ENCODE peak calls at places on chromosome 11, in seven cellular contexts. M is neural progenitor cell, W is PC-3, X is OCI-LY7, T is GM23338, J is SK-N-SH, R is hepatocyte. N is an unnamed sample.

GRCh38 chr11:67024966-67025365 is 2.0 kb downstream of the SYT12 start:
- DNase-seq in M (no peak), W (peak; percentile 39), X (no peak), T (no peak), J (no peak), R (no peak), N (no peak)

GRCh38 chr11:128786507-128786906 is 80.6 kb downstream of the KCNJ1 start:
- DNase-seq in M (peak; percentile 25), W (no peak), X (no peak), T (no peak), J (no peak), R (no peak), N (no peak)

GRCh38 chr11:96254087-96254486 is 88.9 kb downstream of the MAML2 start:
- DNase-seq in M (no peak), W (no peak), X (peak; percentile 42), T (peak; percentile 22), J (no peak), R (no peak), N (peak; percentile 79)

GRCh38 chr11:130131957-130132850 is 27.4 kb upstream of the ST14 start:
- DNase-seq in M (peak; percentile 68), W (peak; percentile 92), X (peak; percentile 83), T (peak; percentile 87), J (peak; percentile 83), R (peak; percentile 83), N (peak; percentile 70)

GRCh38 chr11:65353376-65353775 is 1.2 kb upstream of the TIGD3 start:
- DNase-seq in M (no peak), W (no peak), X (no peak), T (no peak), J (no peak), R (no peak), N (no peak)

GRCh38 chr11:67055812-67056211 is 835 bp upstream of the RHOD start:
- DNase-seq in M (peak; percentile 22), W (peak; percentile 70), X (no peak), T (no peak), J (no peak), R (peak; percentile 86), N (no peak)

GRCh38 chr11:1829039-1829820 is 5.6 kb upstream of the SYT8 start:
- DNase-seq in M (no peak), W (peak; percentile 81), X (no peak), T (no peak), J (no peak), R (no peak), N (no peak)

GRCh38 chr11:88378422-88379066 is 41.0 kb upstream of the CTSC start:
- DNase-seq in M (no peak), W (no peak), X (no peak), T (no peak), J (no peak), R (no peak), N (no peak)

GRCh38 chr11:86138958-86139357 is 70.1 kb upstream of the PICALM start:
- DNase-seq in M (no peak), W (no peak), X (peak; percentile 10), T (no peak), J (no peak), R (no peak), N (peak; percentile 51)

GRCh38 chr11:117830674-117831351 is 6.3 kb upstream of the FXYD2 start:
- DNase-seq in M (no peak), W (no peak), X (no peak), T (no peak), J (no peak), R (no peak), N (no peak)

GRCh38 chr11:108871152-108871551 is 206.3 kb downstream of the DDX10 start:
- DNase-seq in M (peak; percentile 41), W (peak; percentile 71), X (peak; percentile 30), T (peak; percentile 74), J (peak; percentile 11), R (peak; percentile 33), N (peak; percentile 13)

GRCh38 chr11:101862410-101863233 is 52.2 kb upstream of the CEP126 start:
- DNase-seq in M (peak; percentile 63), W (peak; percentile 71), X (peak; percentile 28), T (peak; percentile 79), J (peak; percentile 15), R (peak; percentile 77), N (no peak)

GRCh38 chr11:69218271-69218682 is 62.5 kb downstream of the SMIM38 start:
- DNase-seq in M (no peak), W (no peak), X (no peak), T (no peak), J (no peak), R (no peak), N (no peak)

GRCh38 chr11:103803062-103803461 is 233.4 kb upstream of the DDI1 start:
- DNase-seq in M (no peak), W (no peak), X (no peak), T (no peak), J (no peak), R (no peak), N (no peak)

GRCh38 chr11:114133548-114134329 is 74.2 kb downstream of the ZBTB16 start:
- DNase-seq in M (no peak), W (no peak), X (no peak), T (no peak), J (no peak), R (no peak), N (no peak)
- TF ChIP-seq EZH2phosphoT487 in M (no peak), W (no peak), X (no peak), T (no peak), J (no peak), R (no peak), N (no peak)

GRCh38 chr11:8352852-8353505 is 89.3 kb upstream of the LMO1 start:
- DNase-seq in M (peak; percentile 29), W (peak; percentile 57), X (no peak), T (no peak), J (no peak), R (no peak), N (no peak)

GRCh38 chr11:8356731-8357504 is 93.2 kb upstream of the LMO1 start:
- DNase-seq in M (peak; percentile 67), W (no peak), X (no peak), T (no peak), J (no peak), R (no peak), N (no peak)

GRCh38 chr11:8355418-8355742 is 91.7 kb upstream of the LMO1 start:
- DNase-seq in M (no peak), W (no peak), X (no peak), T (no peak), J (no peak), R (no peak), N (no peak)

GRCh38 chr11:8356216-8356615 is 92.5 kb upstream of the LMO1 start:
- DNase-seq in M (no peak), W (no peak), X (no peak), T (no peak), J (no peak), R (no peak), N (no peak)

GRCh38 chr11:8354622-8355417 is 91.1 kb upstream of the LMO1 start:
- DNase-seq in M (peak; percentile 83), W (peak; percentile 32), X (no peak), T (no peak), J (peak; percentile 79), R (no peak), N (no peak)
- H3K4me3 ChIP-seq in M (no peak overlapping the region), W (no peak overlapping the region), X (no peak overlapping the region), T (no peak overlapping the region), J (peak overlapping the region; percentile 24), R (no peak overlapping the region), N (no peak overlapping the region)

GRCh38 chr11:9992306-9992705 is 301.7 kb downstream of the SBF2 start:
- DNase-seq in M (no peak), W (no peak), X (no peak), T (no peak), J (no peak), R (no peak), N (no peak)

DNA sequence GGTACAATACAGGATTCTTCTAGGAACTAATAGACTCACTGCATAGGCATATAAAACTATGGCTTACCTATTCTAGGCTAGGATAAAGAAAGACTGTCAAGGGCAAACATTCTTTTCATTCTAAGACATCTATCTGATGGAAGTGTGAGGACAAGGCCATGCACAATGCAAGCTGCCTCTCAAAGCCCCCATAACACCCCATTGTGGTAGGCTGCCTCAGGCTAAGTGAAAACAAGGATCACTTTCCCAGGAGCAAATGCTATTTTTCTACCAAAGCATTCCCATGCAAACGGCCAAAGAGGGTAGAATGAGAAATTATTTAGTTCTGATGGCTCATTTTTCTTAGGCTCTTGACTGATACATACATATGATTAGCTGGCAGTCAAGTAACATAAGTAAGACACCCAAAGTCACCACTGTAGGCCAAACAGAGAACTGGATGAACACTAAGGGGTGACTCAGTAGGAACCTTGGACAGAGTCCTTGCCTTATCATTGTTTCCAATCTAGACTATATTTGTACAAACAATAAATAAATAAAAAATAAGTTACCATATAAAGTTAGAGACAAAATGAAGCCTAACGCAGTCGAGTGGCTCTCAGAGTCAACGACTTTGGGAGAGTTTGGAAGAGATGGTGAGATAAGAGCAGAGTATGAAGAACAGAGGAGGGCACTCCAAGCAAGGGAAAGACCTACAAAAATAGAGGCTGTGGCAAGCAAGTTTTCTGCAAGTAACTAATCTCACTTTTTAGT is 303.6 kb downstream of the SBF2 start:
- DNase-seq in M (no peak), W (peak; percentile 71), X (no peak), T (peak; percentile 12), J (no peak), R (no peak), N (no peak)
- TF ChIP-seq CTCF in M (no peak), W (peak; percentile 45), X (no peak), T (peak; percentile 58), J (no peak), R (peak; percentile 13), N (no peak)

GRCh38 chr11:46130286-46130937 is 9.2 kb upstream of the PHF21A start:
- DNase-seq in M (no peak), W (no peak), X (no peak), T (no peak), J (no peak), R (no peak), N (no peak)
- TF ChIP-seq EZH2phosphoT487 in M (no peak), W (no peak), X (no peak), T (no peak), J (no peak), R (no peak), N (no peak)

N was measured in MM.1S.